ENCODE peak calls at places on chromosomes 11 and 22, in six cellular contexts. V is body of pancreas; N is PC-3; Q is CD4-positive, CD25-positive, alpha-beta regulatory T cell; O is heart right ventricle; Y is neuronal stem cell. G is an unnamed sample.

GRCh38 chr22:23405366-23405851 is 174.7 kb downstream of the IGLL1 start:
- DNase-seq in Q (no peak), V (no peak), O (no peak), Y (no peak), N (no peak), G (no peak)

GRCh38 chr11:84437129-84438123 is 1151.3 kb upstream of the CCDC90B start:
- DNase-seq in Q (no peak), O (no peak), Y (peak; percentile 18), N (peak; percentile 29), V (peak; percentile 86), G (no peak)

GRCh38 chr22:50498322-50498861 is 9.1 kb downstream of the LMF2 start:
- DNase-seq in Y (peak; percentile 59), Q (peak; percentile 49), N (peak; percentile 63), V (peak; percentile 86), O (no peak), G (peak; percentile 84)

GRCh38 chr11:123976770-123977560 is 616 bp downstream of the OR10S1 start:
- DNase-seq in Y (no peak), Q (no peak), O (no peak), V (no peak), N (no peak), G (no peak)

GRCh38 chr11:111586305-111586915 is 15.8 kb upstream of the SIK2 start:
- DNase-seq in Y (no peak), V (peak; percentile 61), Q (peak; percentile 41), O (no peak), N (peak; percentile 85), G (peak; percentile 60)

GRCh38 chr11:17642370-17642769 is 77.0 kb upstream of the MYOD1 start:
- DNase-seq in V (no peak), O (no peak), Y (no peak), Q (no peak), N (no peak), G (no peak)

GRCh38 chr11:67365756-67366384 is 7.5 kb downstream of the CLCF1 start:
- DNase-seq in Y (no peak), V (no peak), N (no peak), Q (no peak), O (no peak), G (no peak)

GRCh38 chr11:119990306-119991021 is 147.4 kb downstream of the TRIM29 start:
- DNase-seq in Q (no peak), O (peak; percentile 50), V (peak; percentile 41), Y (no peak), N (no peak), G (no peak)

GRCh38 chr22:36873614-36874308 is 13.0 kb downstream of the NCF4 start:
- DNase-seq in Q (no peak), N (peak; percentile 55), V (peak; percentile 56), O (no peak), Y (no peak), G (peak; percentile 25)

GRCh38 chr11:59992420-59992819 is 24.6 kb upstream of the OOSP4B start:
- DNase-seq in N (no peak), Q (no peak), O (no peak), Y (no peak), V (no peak), G (no peak)

GRCh38 chr22:19121631-19122142 is 525 bp downstream of the DGCR2 start:
- DNase-seq in O (peak; percentile 65), Q (no peak), N (peak; percentile 22), Y (peak; percentile 24), V (peak; percentile 81), G (peak; percentile 14)

GRCh38 chr11:119101367-119101758 is 290 bp downstream of the DPAGT1 start:
- DNase-seq in Y (no peak), Q (no peak), O (no peak), V (no peak), N (no peak), G (peak; percentile 60)

GRCh38 chr22:50608996-50609395 is 8.4 kb downstream of the MAPK8IP2 start:
- DNase-seq in Q (no peak), V (no peak), N (no peak), O (no peak), Y (no peak), G (no peak)

GRCh38 chr11:48210052-48210451 is 6.6 kb upstream of the OR4B1 start:
- DNase-seq in V (no peak), O (no peak), Q (no peak), Y (no peak), N (peak; percentile 35), G (no peak)

GRCh38 chr11:16945671-16946469 is 68.3 kb downstream of the PLEKHA7 start:
- DNase-seq in O (peak; percentile 32), N (peak; percentile 78), Y (peak; percentile 35), Q (no peak), V (peak; percentile 79), G (peak; percentile 54)

GRCh38 chr11:47858169-47858543 is 10.0 kb upstream of the NUP160 start:
- DNase-seq in V (no peak), O (no peak), Q (no peak), Y (no peak), N (peak; percentile 61), G (no peak)

GRCh38 chr22:31923166-31923565 is 21.2 kb upstream of the YWHAH start:
- DNase-seq in N (no peak), V (peak; percentile 19), Q (no peak), O (no peak), Y (no peak), G (no peak)

DNA sequence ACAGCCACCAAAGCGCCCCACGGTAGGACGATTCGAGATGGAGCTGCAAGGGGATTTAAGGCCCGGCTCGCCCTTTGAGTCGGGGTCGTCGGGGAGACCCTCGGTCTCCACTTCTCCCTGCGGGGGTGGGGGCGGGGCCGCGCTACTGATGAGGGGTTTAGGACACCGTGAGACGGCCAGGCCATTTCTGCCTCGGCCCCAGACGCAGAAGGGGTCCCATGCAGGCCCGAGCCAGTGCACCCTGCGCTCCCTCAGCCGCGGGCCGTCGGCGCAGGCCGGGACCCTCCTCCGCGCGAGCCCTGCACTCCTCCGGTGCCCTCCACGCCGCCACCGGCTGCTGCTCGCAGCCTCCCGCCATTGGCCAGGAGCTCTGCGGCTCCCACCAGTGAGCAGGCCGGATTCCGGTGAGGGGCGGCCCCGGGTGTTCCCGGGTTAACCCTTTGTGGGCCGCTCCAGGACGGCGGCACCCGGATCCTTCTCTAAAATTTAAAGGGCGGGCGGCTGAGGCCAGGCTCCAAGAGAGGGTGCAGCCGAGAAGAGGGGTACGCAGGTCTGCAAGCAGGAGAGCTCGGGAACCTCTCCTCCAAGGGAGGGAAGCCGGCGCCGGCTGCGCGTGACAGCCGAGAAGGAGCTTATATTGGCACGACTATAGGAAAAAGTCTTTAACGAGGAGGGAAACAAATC is 18.0 kb downstream of the CREB3L1 start:
- DNase-seq in Q (peak; percentile 55), Y (peak; percentile 73), V (peak; percentile 78), O (peak; percentile 83), N (no peak), G (peak; percentile 89)
- H3K4me3 ChIP-seq in Q (peak overlapping the region; percentile 69), Y (peak overlapping the region; percentile 46), V (no peak overlapping the region), O (peak overlapping the region; percentile 35), N (no peak overlapping the region), G (peak overlapping the region; percentile 33)

GRCh38 chr22:20458530-20459151 is 21.0 kb upstream of the SCARF2 start:
- DNase-seq in O (no peak), Q (no peak), N (no peak), Y (no peak), V (no peak), G (no peak)
- H3K9me3 ChIP-seq in O (no peaks in the 10 kb centered on the region), Q (no peaks in the 10 kb centered on the region), N (no peaks in the 10 kb centered on the region), Y (no peaks in the 10 kb centered on the region), V (no peaks in the 10 kb centered on the region), G (no peaks in the 10 kb centered on the region)

DNA sequence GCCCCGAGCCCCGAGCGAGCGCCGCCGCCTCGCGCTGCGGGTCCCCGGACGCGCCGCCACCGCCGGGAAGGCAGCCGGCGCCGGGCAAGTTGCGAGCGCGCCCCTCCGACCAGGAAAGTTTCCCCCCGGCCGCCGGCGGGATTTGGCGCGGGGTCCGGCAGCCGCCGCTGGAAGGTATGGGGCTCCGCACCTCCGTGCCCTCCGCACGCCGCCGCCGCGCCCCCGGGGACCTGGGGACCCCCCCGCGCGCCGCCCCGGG is 281 bp downstream of the TSPAN18 start:
- DNase-seq in V (no peak), O (no peak), Q (no peak), Y (no peak), N (no peak), G (no peak)
- H3K4me3 ChIP-seq in V (peak overlapping the region; percentile 10), O (peak overlapping the region; percentile 70), Q (no peak overlapping the region), Y (peak overlapping the region; percentile 81), N (peak overlapping the region; percentile 55), G (peak overlapping the region; percentile 72)

GRCh38 chr11:55658031-55658573 is 3.9 kb upstream of the OR4C6 start:
- DNase-seq in O (no peak), V (no peak), Q (no peak), Y (no peak), N (peak; percentile 60), G (no peak)

GRCh38 chr11:55652560-55652959 is 4.4 kb downstream of the OR4S2 start:
- DNase-seq in N (no peak), Y (no peak), O (no peak), Q (no peak), V (no peak), G (no peak)

GRCh38 chr11:55658608-55659007 is 3.4 kb upstream of the OR4C6 start:
- DNase-seq in O (no peak), Q (no peak), V (no peak), Y (no peak), N (no peak), G (no peak)

GRCh38 chr11:55655096-55655495 is 6.9 kb upstream of the OR4C6 start:
- DNase-seq in Q (no peak), V (no peak), O (no peak), Y (no peak), N (peak; percentile 44), G (no peak)
- H3K9me3 ChIP-seq in Q (no peaks in the 10 kb centered on the region), V (no peaks in the 10 kb centered on the region), O (peaks cover 3% of the 10 kb centered on the region), Y (no peaks in the 10 kb centered on the region), N (no peaks in the 10 kb centered on the region), G (no peaks in the 10 kb centered on the region)

DNA sequence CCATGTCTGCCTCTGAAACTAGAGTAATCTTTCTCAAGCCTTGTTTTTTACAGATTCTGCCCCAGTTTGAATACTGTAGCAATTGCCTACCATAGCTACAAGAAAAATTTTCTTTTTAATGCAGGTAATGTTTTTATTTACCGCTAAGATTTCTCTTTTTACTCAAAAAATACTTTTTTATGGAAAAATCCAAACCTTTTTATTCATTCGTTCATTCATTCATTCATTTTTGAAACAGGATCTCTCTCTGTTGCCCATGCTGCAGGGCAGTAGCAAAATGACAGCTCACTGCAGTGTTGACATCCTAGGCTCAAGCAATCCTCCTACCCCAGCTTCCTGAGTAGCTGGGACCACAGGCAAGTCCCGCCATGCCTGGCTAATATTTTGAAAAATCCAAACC is 2.7 kb upstream of the CPT1A start:
- DNase-seq in Q (no peak), Y (no peak), O (no peak), V (no peak), N (no peak), G (no peak)
- H3K4me3 ChIP-seq in Q (no peak overlapping the region), Y (no peak overlapping the region), O (peak overlapping the region; percentile 91), V (no peak overlapping the region), N (peak overlapping the region; percentile 59), G (no peak overlapping the region)

GRCh38 chr22:47236718-47237117 is 474.3 kb downstream of the TBC1D22A start:
- DNase-seq in N (no peak), Y (no peak), O (no peak), Q (no peak), V (no peak), G (no peak)
- H3K9me3 ChIP-seq in N (no peaks in the 10 kb centered on the region), Y (peaks cover 5% of the 10 kb centered on the region), O (peaks cover 22% of the 10 kb centered on the region), Q (peaks cover 6% of the 10 kb centered on the region), V (peaks cover 17% of the 10 kb centered on the region), G (no peaks in the 10 kb centered on the region)